ENCODE peak calls at places on chromosomes 6 and 20, in ten cellular contexts. E, P, H, F, K, X, G, W, D and S are unnamed samples.

GRCh38 chr6:54243699-54244098 is 64.5 kb upstream of the TINAG start:
- DNase-seq in E (no peak), P (no peak), H (no peak), F (no peak), K (no peak), X (no peak), G (no peak), W (no peak), D (no peak), S (no peak)

GRCh38 chr6:14354919-14355572 is 237.5 kb downstream of the CD83 start:
- DNase-seq in E (no peak), P (peak; percentile 62), H (no peak), F (peak; percentile 93), K (no peak), X (no peak), G (no peak), W (no peak), D (peak; percentile 88), S (no peak)

GRCh38 chr20:19522080-19522801 is 235.8 kb upstream of the RIN2 start:
- DNase-seq in E (no peak), P (no peak), H (no peak), F (no peak), K (no peak), X (no peak), G (no peak), W (no peak), D (no peak), S (no peak)

GRCh38 chr20:50636601-50637539 is 54.5 kb downstream of the RIPOR3 start:
- DNase-seq in E (no peak), P (no peak), H (no peak), F (no peak), K (no peak), X (no peak), G (no peak), W (no peak), D (no peak), S (peak; percentile 15)

GRCh38 chr6:89750338-89750737 is 69.3 kb downstream of the MDN1 start:
- DNase-seq in E (no peak), P (no peak), H (no peak), F (no peak), K (no peak), X (no peak), G (no peak), W (no peak), D (no peak), S (no peak)

GRCh38 chr6:63713332-63713731 is 77.7 kb downstream of the PHF3 start:
- DNase-seq in E (no peak), P (no peak), H (no peak), F (no peak), K (no peak), X (no peak), G (no peak), W (no peak), D (no peak), S (no peak)

GRCh38 chr6:111775145-111775936 is 97.9 kb downstream of the FYN start:
- DNase-seq in E (no peak), P (no peak), H (no peak), F (no peak), K (no peak), X (no peak), G (no peak), W (no peak), D (peak; percentile 34), S (no peak)

GRCh38 chr6:22320750-22321149 is 23.9 kb upstream of the PRL start:
- DNase-seq in E (no peak), P (no peak), H (no peak), F (peak; percentile 89), K (no peak), X (no peak), G (no peak), W (no peak), D (peak; percentile 72), S (no peak)

GRCh38 chr6:170102582-170103481 is 188.0 kb downstream of the DLL1 start:
- DNase-seq in E (peak; percentile 50), P (no peak), H (peak; percentile 31), F (no peak), K (no peak), X (peak; percentile 35), G (no peak), W (no peak), D (no peak), S (no peak)

GRCh38 chr6:110786271-110786670 is 29.0 kb downstream of the CDK19 start:
- DNase-seq in E (no peak), P (no peak), H (no peak), F (no peak), K (no peak), X (no peak), G (no peak), W (no peak), D (no peak), S (no peak)

GRCh38 chr6:99822741-99823512 is 171.1 kb downstream of the MCHR2 start:
- DNase-seq in E (no peak), P (no peak), H (peak; percentile 55), F (peak; percentile 76), K (no peak), X (no peak), G (peak; percentile 9), W (no peak), D (peak; percentile 66), S (peak; percentile 60)
- TF ChIP-seq CTCF in E (peak; percentile 35), P (no peak), H (peak; percentile 49), F (peak; percentile 60), K (no peak), X (peak; percentile 29), G (peak; percentile 39), W (no peak), D (peak; percentile 47), S (peak; percentile 13)

DNA sequence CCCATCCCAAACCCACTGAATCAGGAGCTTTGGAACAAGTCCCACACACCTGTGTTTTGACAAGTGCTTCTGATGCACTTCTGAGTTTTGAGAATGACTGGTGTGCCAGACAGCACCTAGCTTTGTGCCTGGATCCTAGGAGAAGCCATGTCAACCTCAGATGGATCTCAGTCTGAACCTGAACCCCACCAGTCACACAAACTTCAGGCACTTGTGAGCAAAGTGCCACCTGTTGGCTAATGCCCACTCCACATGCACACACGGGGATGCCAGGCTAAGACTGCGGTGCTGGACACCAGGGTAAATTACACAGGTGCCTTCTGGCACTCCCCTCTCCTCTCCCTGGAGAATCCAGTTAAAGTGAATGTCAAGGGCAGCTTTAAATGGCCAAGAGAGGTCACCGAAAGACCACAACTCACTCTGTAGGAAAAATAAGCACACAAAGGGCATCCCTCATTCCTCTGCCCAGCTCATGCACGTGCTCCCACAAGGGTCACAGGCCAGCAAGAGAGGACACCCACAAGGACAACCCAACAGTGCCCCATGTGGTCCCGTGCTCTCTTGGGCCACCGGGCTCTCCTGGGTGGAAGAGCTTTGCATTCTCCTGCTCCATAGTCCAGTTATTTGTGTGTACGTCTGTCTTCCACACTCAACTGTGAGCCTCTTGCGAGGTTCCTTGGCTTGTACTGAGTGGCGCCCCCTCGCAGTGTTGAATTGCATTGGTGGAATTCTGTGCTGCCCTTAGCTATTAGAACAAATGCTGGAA is 45.6 kb downstream of the TAF8 start:
- DNase-seq in E (no peak), P (no peak), H (peak; percentile 71), F (no peak), K (no peak), X (no peak), G (no peak), W (no peak), D (no peak), S (no peak)
- TF ChIP-seq CTCF in E (no peak), P (no peak), H (peak; percentile 61), F (no peak), K (no peak), X (no peak), G (no peak), W (no peak), D (peak; percentile 19), S (no peak)

GRCh38 chr6:32558426-32559057 is 28.5 kb upstream of the HLA-DRB5 start:
- DNase-seq in E (no peak), P (no peak), H (no peak), F (no peak), K (no peak), X (no peak), G (no peak), W (no peak), D (no peak), S (no peak)
- TF ChIP-seq CTCF in E (no peak), P (no peak), H (no peak), F (no peak), K (no peak), X (no peak), G (no peak), W (no peak), D (no peak), S (no peak)

DNA sequence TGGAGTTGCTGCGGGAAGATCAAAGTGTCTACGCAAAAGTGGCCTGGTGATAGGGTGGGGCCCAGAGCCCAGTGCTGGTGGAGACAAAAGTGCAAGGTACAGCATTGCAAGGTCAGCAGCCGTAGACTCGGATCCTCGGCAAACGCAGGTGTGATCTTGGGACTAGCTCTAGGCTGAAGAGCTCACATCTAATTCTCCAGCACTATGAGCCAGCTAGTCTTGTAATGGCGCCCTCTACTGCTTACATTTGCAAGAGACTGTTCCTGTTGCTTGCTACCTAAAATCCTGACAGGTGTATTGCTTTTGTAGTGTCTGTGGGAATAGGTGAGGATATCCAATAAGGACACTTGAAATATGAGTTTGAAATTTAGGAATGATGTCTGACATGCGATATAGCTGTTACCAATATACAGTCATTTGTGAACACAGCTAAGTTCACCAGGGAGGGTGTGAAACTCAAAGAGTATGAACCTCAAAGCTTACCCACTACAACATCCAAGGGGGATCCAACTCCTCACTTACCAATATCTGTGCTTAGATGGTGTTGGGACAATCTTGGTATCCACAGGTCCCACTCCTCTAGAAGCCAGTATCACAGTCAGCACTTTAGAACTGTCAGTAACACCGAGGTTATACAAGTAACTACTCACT is 58.4 kb downstream of the PDE7B start:
- DNase-seq in E (no peak), P (no peak), H (peak; percentile 85), F (peak; percentile 71), K (no peak), X (peak; percentile 74), G (peak; percentile 38), W (peak; percentile 59), D (peak; percentile 66), S (peak; percentile 66)
- TF ChIP-seq CTCF in E (peak; percentile 61), P (peak; percentile 57), H (peak; percentile 86), F (peak; percentile 67), K (no peak), X (peak; percentile 61), G (peak; percentile 55), W (peak; percentile 70), D (peak; percentile 53), S (peak; percentile 62)

DNA sequence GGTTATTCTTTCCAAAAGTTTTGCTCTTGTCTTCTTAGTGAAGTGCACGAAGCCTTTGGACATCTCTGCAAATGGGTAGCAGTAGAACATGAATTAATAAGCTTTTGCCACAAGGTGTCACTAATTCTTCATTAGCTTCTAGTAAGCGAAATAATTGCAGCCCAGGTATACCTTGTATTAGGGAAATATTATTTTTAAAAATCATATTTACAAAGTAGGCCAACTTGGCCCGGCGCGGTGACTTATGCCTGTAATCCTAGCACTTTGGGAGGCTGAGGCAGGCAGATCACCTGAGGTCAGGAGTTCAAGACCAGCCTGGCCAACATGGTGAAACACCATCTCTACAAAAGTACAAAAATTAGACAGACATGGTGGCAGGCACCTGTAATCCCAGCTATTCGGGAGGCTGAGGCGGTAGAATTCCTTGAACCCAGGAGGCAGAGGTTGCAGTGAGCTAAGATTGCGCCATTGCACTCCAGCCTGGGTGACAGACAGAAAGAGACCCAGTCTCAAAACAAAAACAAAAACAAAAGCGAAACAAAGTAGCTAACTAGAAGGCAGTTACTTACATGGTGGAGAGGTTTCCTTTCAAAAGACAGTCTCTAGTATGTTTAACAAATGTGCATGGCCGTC is 8.8 kb upstream of the RSPH3 start:
- DNase-seq in E (no peak), P (no peak), H (no peak), F (peak; percentile 35), K (no peak), X (no peak), G (no peak), W (no peak), D (peak; percentile 57), S (peak; percentile 59)
- TF ChIP-seq CTCF in E (peak; percentile 41), P (peak; percentile 43), H (peak; percentile 73), F (peak; percentile 34), K (no peak), X (peak; percentile 49), G (peak; percentile 29), W (peak; percentile 85), D (peak; percentile 49), S (peak; percentile 53)